ENCODE peak calls at places on chromosomes 1 and 21, in eight cellular contexts. F, S, N, O, R, M, A and X are unnamed samples.

GRCh38 chr1:59698386-59698785 is 116.4 kb upstream of the HOOK1 start:
- DNase-seq in S (no peak), F (no peak), M (no peak), O (no peak), N (no peak), R (no peak), A (no peak), X (no peak)

GRCh38 chr1:7388488-7389185 is 382.5 kb upstream of the VAMP3 start:
- DNase-seq in O (no peak), N (no peak), M (peak), F (no peak), A (peak), R (peak), S (peak), X (no peak)

GRCh38 chr21:45421071-45421845 is 16.3 kb downstream of the COL18A1 start:
- DNase-seq in F (no peak), R (peak), O (peak), M (no peak), A (no peak), N (peak), S (no peak), X (peak)

GRCh38 chr1:2125375-2126211 is 69.0 kb downstream of the FAAP20 start:
- DNase-seq in S (no peak), R (no peak), O (no peak), F (no peak), A (no peak), N (no peak), M (no peak), X (no peak)

GRCh38 chr1:228784191-228784590 is 48.9 kb downstream of the RHOU start:
- DNase-seq in N (no peak), O (no peak), F (no peak), R (no peak), A (no peak), S (no peak), M (no peak), X (no peak)

GRCh38 chr1:94721240-94721639 is 98.9 kb upstream of the SLC44A3 start:
- DNase-seq in N (no peak), M (peak), O (no peak), A (no peak), F (no peak), S (no peak), R (no peak), X (no peak)

GRCh38 chr1:41811978-41812852 is 106.5 kb downstream of the HIVEP3 start:
- DNase-seq in F (peak), A (peak), M (no peak), N (peak), O (no peak), S (no peak), R (no peak), X (no peak)

GRCh38 chr1:210081494-210081893 is 143.5 kb downstream of the SYT14 start:
- DNase-seq in O (no peak), N (no peak), A (no peak), F (no peak), M (no peak), R (no peak), S (no peak), X (no peak)

GRCh38 chr1:97340951-97341350 is 579.9 kb downstream of the DPYD start:
- DNase-seq in F (no peak), A (peak), M (no peak), O (no peak), N (no peak), R (no peak), S (no peak), X (no peak)

GRCh38 chr1:230281531-230281930 is 144.6 kb downstream of the PGBD5 start:
- DNase-seq in N (no peak), S (no peak), F (no peak), O (no peak), R (no peak), A (no peak), M (no peak), X (peak)

GRCh38 chr1:49163041-49163440 is 386.4 kb upstream of the BEND5 start:
- DNase-seq in F (no peak), O (no peak), N (no peak), M (no peak), A (peak), R (no peak), S (no peak), X (no peak)

GRCh38 chr1:201536542-201536941 is 2.4 kb upstream of the NAV1 start:
- DNase-seq in S (no peak), N (no peak), O (no peak), A (peak), R (peak), F (no peak), M (no peak), X (no peak)

GRCh38 chr1:221098462-221099406 is 219.5 kb downstream of the HLX start:
- DNase-seq in A (peak), M (no peak), O (no peak), N (no peak), F (no peak), S (no peak), R (no peak), X (no peak)